ENCODE peak calls at places on chromosome X, in nine cellular contexts. A is activated CD4-positive, alpha-beta T cell treated with anti-CD3 and anti-CD28 coated beads for 24 hours; H is stimulated activated naive CD4-positive, alpha-beta T cell treated with Interleukin-2 at 50 U/mL for 16 hours; Z is ureter; W is activated T-cell treated with anti-CD3 and anti-CD28 coated beads, Interleukin-2, amount 50 U/mL, for 72 hours; I is thoracic aorta; S is smooth muscle cell of the brain vasculature; Y is posterior cingulate gyrus; D is NCI-H187 treated with DMSO at 0.1 percent for 48 hours. M is an unnamed sample.

GRCh38 chrX:27309406-27309805 is 153.7 kb downstream of the PPP4R3C start:
- DNase-seq in A (no peak), H (no peak), Z (no peak), W (no peak), I (no peak), S (no peak), Y (no peak), D (no peak), M (no peak)

GRCh38 chrX:66110112-66110511 is 53.9 kb upstream of the HEPH start:
- DNase-seq in A (no peak), H (no peak), Z (no peak), W (no peak), I (no peak), S (no peak), Y (no peak), D (no peak), M (no peak)

GRCh38 chrX:84467898-84468297 is 34.4 kb downstream of the HDX start:
- DNase-seq in A (no peak), H (no peak), Z (no peak), W (no peak), I (no peak), S (no peak), Y (no peak), D (no peak), M (no peak)

GRCh38 chrX:107628662-107629532 is 587 bp downstream of the PRPS1 start:
- DNase-seq in A (peak), H (peak), Z (no peak), W (peak), I (no peak), S (no peak), Y (no peak), D (no peak), M (peak)

GRCh38 chrX:141220342-141221008 is 21.8 kb downstream of the SPANXC start:
- DNase-seq in A (no peak), H (no peak), Z (no peak), W (no peak), I (no peak), S (peak), Y (no peak), D (no peak), M (no peak)

GRCh38 chrX:25144043-25144940 is 128.5 kb upstream of the ARX start:
- DNase-seq in A (peak), H (peak), Z (no peak), W (peak), I (no peak), S (peak), Y (peak), D (no peak), M (no peak)

GRCh38 chrX:40938418-40938817 is 146.8 kb upstream of the USP9X start:
- DNase-seq in A (no peak), H (no peak), Z (no peak), W (no peak), I (no peak), S (no peak), Y (no peak), D (no peak), M (no peak)

GRCh38 chrX:154738013-154738738 is 12.7 kb downstream of the GAB3 start:
- DNase-seq in A (no peak), H (no peak), Z (no peak), W (peak), I (no peak), S (no peak), Y (no peak), D (no peak), M (no peak)

GRCh38 chrX:51975360-51975759 is 81.9 kb downstream of the MAGED1 start:
- DNase-seq in A (no peak), H (no peak), Z (no peak), W (no peak), I (no peak), S (no peak), Y (no peak), D (no peak), M (no peak)

GRCh38 chrX:5971300-5971699 is 257.4 kb downstream of the NLGN4X start:
- DNase-seq in A (no peak), H (no peak), Z (no peak), W (no peak), I (no peak), S (no peak), Y (no peak), D (no peak), M (no peak)

GRCh38 chrX:44290718-44291117 is 52.8 kb downstream of the EFHC2 start:
- DNase-seq in A (no peak), H (no peak), Z (no peak), W (no peak), I (no peak), S (no peak), Y (no peak), D (no peak), M (no peak)

GRCh38 chrX:7828594-7828993 is 14.4 kb upstream of the VCX start:
- DNase-seq in A (no peak), H (no peak), Z (no peak), W (no peak), I (no peak), S (no peak), Y (no peak), D (no peak), M (no peak)

GRCh38 chrX:100829730-100830129 is 9.5 kb downstream of the CSTF2 start:
- DNase-seq in A (no peak), H (peak), Z (no peak), W (peak), I (no peak), S (no peak), Y (no peak), D (no peak), M (no peak)

GRCh38 chrX:101617211-101618191 is at the start of gene ARMCX6:
- DNase-seq in A (peak), H (peak), Z (peak), W (peak), I (no peak), S (peak), Y (peak), D (peak), M (peak)

GRCh38 chrX:41634284-41634683 is 54.5 kb upstream of the GPR34 start:
- DNase-seq in A (no peak), H (no peak), Z (no peak), W (no peak), I (no peak), S (peak), Y (no peak), D (no peak), M (no peak)

GRCh38 chrX:11148401-11148800 is 37.3 kb downstream of the HCCS start:
- DNase-seq in A (no peak), H (no peak), Z (no peak), W (no peak), I (no peak), S (no peak), Y (peak), D (no peak), M (no peak)

GRCh38 chrX:12758291-12758690 is 32.9 kb upstream of the PRPS2 start:
- DNase-seq in A (no peak), H (no peak), Z (no peak), W (no peak), I (no peak), S (no peak), Y (no peak), D (no peak), M (no peak)

GRCh38 chrX:55033429-55033828 is 2.7 kb upstream of the ALAS2 start:
- DNase-seq in A (no peak), H (no peak), Z (no peak), W (no peak), I (no peak), S (no peak), Y (no peak), D (no peak), M (no peak)

M was measured in NCI-H1436 treated with DMSO at 0.1 percent for 48 hours.